ENCODE peak calls at places on chromosomes 5 and 9, in nine cellular contexts. Y, W, V, B, P, D, I, T and U are unnamed samples.

GRCh38 chr5:61610262-61611024 is 278.4 kb downstream of the ZSWIM6 start:
- DNase-seq in T (no peak), I (no peak), B (no peak), V (no peak), Y (no peak), P (no peak), D (no peak), W (no peak), U (no peak)

GRCh38 chr9:91800473-91800872 is 149.6 kb downstream of the ROR2 start:
- DNase-seq in D (no peak), T (no peak), V (no peak), B (no peak), Y (no peak), P (no peak), I (no peak), W (no peak), U (no peak)

GRCh38 chr5:180047667-180048066 is 23.9 kb downstream of the RNF130 start:
- DNase-seq in I (no peak), P (peak; percentile 84), D (no peak), T (no peak), W (no peak), V (no peak), B (no peak), Y (no peak), U (no peak)

GRCh38 chr5:102956599-102956998 is 163.3 kb downstream of the GIN1 start:
- DNase-seq in B (no peak), Y (no peak), T (no peak), D (no peak), P (no peak), W (no peak), V (no peak), I (no peak), U (no peak)

GRCh38 chr5:54254482-54255198 is 55.7 kb downstream of the ARL15 start:
- DNase-seq in T (no peak), D (peak; percentile 14), W (no peak), B (peak; percentile 60), Y (no peak), I (no peak), V (no peak), P (no peak), U (peak; percentile 23)

GRCh38 chr5:39419830-39420229 is 5.0 kb downstream of the DAB2 start:
- DNase-seq in W (no peak), D (no peak), T (no peak), I (no peak), P (no peak), V (no peak), Y (no peak), B (no peak), U (no peak)

GRCh38 chr5:128276537-128277216 is 193.1 kb downstream of the SLC12A2 start:
- DNase-seq in W (no peak), V (no peak), B (no peak), T (no peak), P (no peak), Y (no peak), I (no peak), D (peak; percentile 40), U (peak; percentile 38)

GRCh38 chr5:140232731-140233130 is 57.7 kb downstream of the CYSTM1 start:
- DNase-seq in I (no peak), W (no peak), T (no peak), V (no peak), P (no peak), Y (no peak), B (no peak), D (no peak), U (no peak)

GRCh38 chr9:109903515-109904138 is 123.6 kb downstream of the PALM2AKAP2 start:
- DNase-seq in I (peak; percentile 46), D (peak; percentile 72), W (peak; percentile 66), T (peak; percentile 54), Y (no peak), P (peak; percentile 53), B (peak; percentile 81), V (no peak), U (peak; percentile 88)

GRCh38 chr9:109442716-109443115 is 55.4 kb downstream of the PTPN3 start:
- DNase-seq in Y (no peak), B (no peak), I (no peak), P (no peak), W (no peak), T (no peak), D (no peak), V (no peak), U (no peak)

GRCh38 chr9:69207503-69207902 is 33.4 kb downstream of the TJP2 start:
- DNase-seq in D (no peak), V (no peak), P (peak; percentile 56), Y (no peak), T (no peak), I (no peak), W (no peak), B (peak; percentile 73), U (no peak)

GRCh38 chr5:118506453-118506852 is 481.9 kb downstream of the DTWD2 start:
- DNase-seq in I (no peak), V (no peak), B (no peak), W (no peak), P (no peak), Y (no peak), T (no peak), D (no peak), U (no peak)

GRCh38 chr9:130537346-130538050 is 41.9 kb upstream of the FUBP3 start:
- DNase-seq in Y (no peak), V (no peak), I (no peak), P (no peak), D (peak; percentile 42), W (no peak), T (no peak), B (no peak), U (peak; percentile 46)

GRCh38 chr5:76849767-76850291 is at the start of gene S100Z:
- DNase-seq in D (no peak), W (no peak), V (no peak), P (no peak), T (no peak), I (peak; percentile 47), Y (peak; percentile 6), B (peak; percentile 67), U (no peak)

GRCh38 chr9:129459550-129460322 is 161.2 kb downstream of the C9orf50 start:
- DNase-seq in I (peak; percentile 65), P (no peak), T (no peak), W (no peak), B (no peak), Y (no peak), D (no peak), V (no peak), U (no peak)

GRCh38 chr5:56279979-56280378 is 46.8 kb upstream of the ANKRD55 start:
- DNase-seq in Y (no peak), B (peak; percentile 81), T (no peak), I (no peak), D (peak; percentile 93), W (peak; percentile 55), P (no peak), V (no peak), U (peak; percentile 71)

GRCh38 chr9:70021026-70021571 is 22.5 kb upstream of the MAMDC2 start:
- DNase-seq in D (peak; percentile 92), I (no peak), T (no peak), V (peak; percentile 72), Y (no peak), P (peak; percentile 87), W (peak; percentile 94), B (no peak), U (peak; percentile 92)

GRCh38 chr5:10452768-10453331 is 11.2 kb downstream of the ROPN1L start:
- DNase-seq in Y (no peak), I (no peak), V (peak; percentile 73), W (peak; percentile 84), B (peak; percentile 89), P (no peak), D (peak; percentile 89), T (peak; percentile 47), U (peak; percentile 90)

GRCh38 chr5:163841-164240 is 27.5 kb upstream of the LRRC14B start:
- DNase-seq in T (no peak), P (no peak), Y (no peak), V (no peak), W (no peak), D (no peak), B (no peak), I (no peak), U (no peak)

GRCh38 chr9:90645721-90646120 is 3.1 kb upstream of the DIRAS2 start:
- DNase-seq in V (no peak), Y (no peak), B (no peak), D (no peak), T (no peak), I (no peak), P (no peak), W (no peak), U (no peak)